ENCODE peak calls at places on chromosomes 6 and 20, in six cellular contexts. One of them, this sample, is unnamed.

GRCh38 chr6:163793584-163793983 is 379.1 kb downstream of the QKI start:
- DNase-seq in adrenal gland: no peak
- DNase-seq in IMR-90: peak; percentile 85
- DNase-seq in sigmoid colon: no peak
- DNase-seq in prostate gland: no peak
- DNase-seq in heart left ventricle: no peak
- DNase-seq in this sample: no peak

GRCh38 chr6:136922680-136922996 is 537 bp downstream of the SLC35D3 start:
- DNase-seq in heart left ventricle: peak; percentile 55
- DNase-seq in IMR-90: no peak
- DNase-seq in prostate gland: no peak
- DNase-seq in sigmoid colon: no peak
- DNase-seq in adrenal gland: no peak
- DNase-seq in this sample: no peak

GRCh38 chr20:46030290-46031013 is 1.4 kb downstream of the SLC12A5 start:
- DNase-seq in IMR-90: no peak
- DNase-seq in sigmoid colon: no peak
- DNase-seq in heart left ventricle: peak; percentile 47
- DNase-seq in prostate gland: no peak
- DNase-seq in adrenal gland: no peak
- DNase-seq in this sample: no peak

GRCh38 chr20:50671626-50672025 is 19.7 kb downstream of the RIPOR3 start:
- DNase-seq in heart left ventricle: no peak
- DNase-seq in prostate gland: no peak
- DNase-seq in adrenal gland: no peak
- DNase-seq in sigmoid colon: no peak
- DNase-seq in IMR-90: no peak
- DNase-seq in this sample: no peak

GRCh38 chr20:16476032-16476431 is 97.2 kb downstream of the KIF16B start:
- DNase-seq in IMR-90: peak; percentile 62
- DNase-seq in heart left ventricle: no peak
- DNase-seq in sigmoid colon: no peak
- DNase-seq in prostate gland: peak; percentile 8
- DNase-seq in adrenal gland: no peak
- DNase-seq in this sample: no peak

GRCh38 chr6:128327890-128328289 is 192.5 kb downstream of the PTPRK start:
- DNase-seq in adrenal gland: no peak
- DNase-seq in prostate gland: no peak
- DNase-seq in heart left ventricle: no peak
- DNase-seq in sigmoid colon: no peak
- DNase-seq in IMR-90: peak; percentile 16
- DNase-seq in this sample: peak; percentile 25

GRCh38 chr6:17091122-17091521 is 10.7 kb upstream of the STMND1 start:
- DNase-seq in sigmoid colon: no peak
- DNase-seq in IMR-90: peak; percentile 32
- DNase-seq in adrenal gland: no peak
- DNase-seq in heart left ventricle: no peak
- DNase-seq in prostate gland: no peak
- DNase-seq in this sample: no peak

GRCh38 chr6:129635396-129636164 is 74.4 kb downstream of the ARHGAP18 start:
- DNase-seq in heart left ventricle: no peak
- DNase-seq in adrenal gland: no peak
- DNase-seq in sigmoid colon: no peak
- DNase-seq in IMR-90: peak; percentile 81
- DNase-seq in prostate gland: no peak
- DNase-seq in this sample: no peak

GRCh38 chr20:10511507-10512231 is 76.6 kb downstream of the SLX4IP start:
- DNase-seq in heart left ventricle: peak; percentile 79
- DNase-seq in adrenal gland: peak; percentile 92
- DNase-seq in prostate gland: peak; percentile 77
- DNase-seq in IMR-90: peak; percentile 99
- DNase-seq in sigmoid colon: peak; percentile 96
- DNase-seq in this sample: peak; percentile 89

DNA sequence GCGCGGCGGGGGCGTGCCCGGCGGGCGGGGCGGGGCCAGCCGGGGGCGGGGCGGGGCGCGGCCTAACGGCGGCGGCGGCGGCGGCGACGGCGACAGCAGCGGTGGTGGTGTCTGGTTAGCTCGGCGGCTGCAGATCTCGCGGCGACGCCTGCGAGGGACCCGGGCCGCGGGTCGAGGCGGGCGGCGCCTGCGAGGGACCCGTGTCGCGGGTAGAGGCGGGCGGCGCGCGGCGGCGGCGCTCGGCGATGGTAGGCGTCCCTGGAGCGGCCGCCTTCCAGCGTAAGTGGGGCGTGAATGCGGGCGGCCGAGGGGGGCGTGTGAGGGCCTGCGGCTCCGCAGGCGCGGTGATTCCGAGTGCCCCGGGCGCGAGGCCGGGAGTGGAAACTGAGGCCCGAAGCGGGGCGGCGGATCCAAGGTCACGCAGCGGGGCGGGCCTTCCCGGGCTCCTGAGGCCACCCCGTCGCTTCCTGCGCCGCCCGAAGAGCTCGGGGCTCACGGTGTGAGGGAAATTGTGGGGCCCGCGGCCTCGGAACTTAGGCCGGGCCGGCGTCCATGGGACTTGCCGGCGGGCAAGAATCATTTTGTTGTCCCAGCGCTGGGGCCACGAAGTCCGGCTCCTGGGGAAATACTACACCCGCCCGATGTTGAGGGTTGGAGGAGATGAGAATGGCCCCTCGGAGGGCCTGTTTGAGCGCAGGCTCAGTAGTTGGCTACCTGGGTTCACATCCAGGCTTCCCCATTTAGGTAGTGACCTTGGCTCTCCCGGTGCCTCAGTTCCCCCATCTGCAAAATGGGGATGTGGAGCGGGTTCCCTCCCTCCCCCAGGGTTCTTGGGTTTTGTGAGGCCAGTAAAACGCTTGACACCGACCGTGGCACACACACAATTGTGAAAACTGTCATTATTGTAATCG is at the start of gene CBFA2T2:
- DNase-seq in IMR-90: peak; percentile 55
- DNase-seq in sigmoid colon: peak; percentile 84
- DNase-seq in adrenal gland: peak; percentile 66
- DNase-seq in heart left ventricle: peak; percentile 86
- DNase-seq in prostate gland: no peak
- DNase-seq in this sample: peak; percentile 67
- H3K4me3 ChIP-seq in IMR-90: peak within 1 kb of the TSS; percentile 76
- H3K4me3 ChIP-seq in sigmoid colon: peak within 1 kb of the TSS; percentile 60
- H3K4me3 ChIP-seq in adrenal gland: peak within 1 kb of the TSS; percentile 78
- H3K4me3 ChIP-seq in heart left ventricle: peak within 1 kb of the TSS; percentile 96
- H3K4me3 ChIP-seq in prostate gland: peak within 1 kb of the TSS; percentile 98
- H3K4me3 ChIP-seq in this sample: peak within 1 kb of the TSS; percentile 85

GRCh38 chr6:144882425-144882824 is 597.3 kb downstream of the UTRN start:
- DNase-seq in adrenal gland: no peak
- DNase-seq in sigmoid colon: no peak
- DNase-seq in heart left ventricle: no peak
- DNase-seq in IMR-90: no peak
- DNase-seq in prostate gland: no peak
- DNase-seq in this sample: no peak
- TF ChIP-seq POLR2A in adrenal gland: no peak
- TF ChIP-seq POLR2A in sigmoid colon: no peak
- TF ChIP-seq POLR2A in heart left ventricle: no peak
- TF ChIP-seq POLR2A in IMR-90: no peak
- TF ChIP-seq POLR2A in prostate gland: no peak
- TF ChIP-seq POLR2A in this sample: no peak

GRCh38 chr20:859661-860294 is 26.3 kb downstream of the FAM110A start:
- DNase-seq in sigmoid colon: no peak
- DNase-seq in adrenal gland: no peak
- DNase-seq in IMR-90: peak; percentile 12
- DNase-seq in heart left ventricle: no peak
- DNase-seq in prostate gland: no peak
- DNase-seq in this sample: no peak
- TF ChIP-seq CTCF in sigmoid colon: no peak
- TF ChIP-seq CTCF in adrenal gland: no peak
- TF ChIP-seq CTCF in IMR-90: peak; percentile 8
- TF ChIP-seq CTCF in heart left ventricle: no peak
- TF ChIP-seq CTCF in prostate gland: no peak
- TF ChIP-seq CTCF in this sample: no peak

DNA sequence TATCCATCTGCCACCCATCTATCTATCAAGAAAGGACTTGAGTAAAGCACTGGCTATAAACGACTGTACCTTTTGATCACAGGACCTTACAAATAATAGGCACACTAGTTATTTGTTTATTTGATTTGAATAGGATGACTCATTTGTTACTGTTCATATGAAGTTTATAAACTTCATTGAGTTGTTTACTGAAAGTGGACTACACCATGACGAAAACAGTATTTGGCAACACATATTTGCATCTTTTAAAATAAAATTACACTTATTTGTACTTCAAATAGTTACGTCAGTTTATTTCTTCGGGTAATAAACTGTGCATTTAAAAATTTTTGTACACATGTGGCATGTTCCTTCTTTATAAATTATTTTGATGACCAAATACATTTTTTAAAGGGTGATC is 133.0 kb downstream of the OGFRL1 start:
- DNase-seq in heart left ventricle: no peak
- DNase-seq in prostate gland: no peak
- DNase-seq in IMR-90: no peak
- DNase-seq in sigmoid colon: no peak
- DNase-seq in adrenal gland: no peak
- DNase-seq in this sample: no peak
- H3K4me3 ChIP-seq in heart left ventricle: peak overlapping the region; percentile 92
- H3K4me3 ChIP-seq in prostate gland: no peak overlapping the region
- H3K4me3 ChIP-seq in IMR-90: no peak overlapping the region
- H3K4me3 ChIP-seq in sigmoid colon: no peak overlapping the region
- H3K4me3 ChIP-seq in adrenal gland: no peak overlapping the region
- H3K4me3 ChIP-seq in this sample: peak overlapping the region; percentile 72

DNA sequence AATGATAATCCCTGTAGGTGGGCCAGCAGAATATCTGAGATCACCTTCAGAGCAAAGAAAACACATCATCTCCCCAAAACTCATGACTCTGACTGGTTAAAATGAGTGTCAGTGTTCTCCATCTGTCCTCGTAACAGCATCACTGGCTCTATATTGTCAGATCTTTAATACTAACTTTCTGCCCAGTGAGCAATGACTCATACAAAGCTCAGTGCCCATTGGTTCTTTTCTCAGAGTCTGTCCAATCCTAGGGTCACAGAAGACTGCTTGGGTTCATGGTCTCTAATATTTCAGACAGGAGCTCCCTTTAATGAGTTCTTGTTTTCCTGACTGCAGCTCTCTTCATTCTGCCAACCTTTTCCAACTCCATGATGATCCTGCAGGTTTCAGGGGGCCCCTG is 36.4 kb downstream of the HLA-DPB1 start:
- DNase-seq in adrenal gland: no peak
- DNase-seq in heart left ventricle: no peak
- DNase-seq in sigmoid colon: no peak
- DNase-seq in prostate gland: no peak
- DNase-seq in IMR-90: peak; percentile 55
- DNase-seq in this sample: peak; percentile 43
- TF ChIP-seq POLR2A in adrenal gland: no peak
- TF ChIP-seq POLR2A in heart left ventricle: no peak
- TF ChIP-seq POLR2A in sigmoid colon: no peak
- TF ChIP-seq POLR2A in prostate gland: no peak
- TF ChIP-seq POLR2A in IMR-90: no peak
- TF ChIP-seq POLR2A in this sample: no peak

DNA sequence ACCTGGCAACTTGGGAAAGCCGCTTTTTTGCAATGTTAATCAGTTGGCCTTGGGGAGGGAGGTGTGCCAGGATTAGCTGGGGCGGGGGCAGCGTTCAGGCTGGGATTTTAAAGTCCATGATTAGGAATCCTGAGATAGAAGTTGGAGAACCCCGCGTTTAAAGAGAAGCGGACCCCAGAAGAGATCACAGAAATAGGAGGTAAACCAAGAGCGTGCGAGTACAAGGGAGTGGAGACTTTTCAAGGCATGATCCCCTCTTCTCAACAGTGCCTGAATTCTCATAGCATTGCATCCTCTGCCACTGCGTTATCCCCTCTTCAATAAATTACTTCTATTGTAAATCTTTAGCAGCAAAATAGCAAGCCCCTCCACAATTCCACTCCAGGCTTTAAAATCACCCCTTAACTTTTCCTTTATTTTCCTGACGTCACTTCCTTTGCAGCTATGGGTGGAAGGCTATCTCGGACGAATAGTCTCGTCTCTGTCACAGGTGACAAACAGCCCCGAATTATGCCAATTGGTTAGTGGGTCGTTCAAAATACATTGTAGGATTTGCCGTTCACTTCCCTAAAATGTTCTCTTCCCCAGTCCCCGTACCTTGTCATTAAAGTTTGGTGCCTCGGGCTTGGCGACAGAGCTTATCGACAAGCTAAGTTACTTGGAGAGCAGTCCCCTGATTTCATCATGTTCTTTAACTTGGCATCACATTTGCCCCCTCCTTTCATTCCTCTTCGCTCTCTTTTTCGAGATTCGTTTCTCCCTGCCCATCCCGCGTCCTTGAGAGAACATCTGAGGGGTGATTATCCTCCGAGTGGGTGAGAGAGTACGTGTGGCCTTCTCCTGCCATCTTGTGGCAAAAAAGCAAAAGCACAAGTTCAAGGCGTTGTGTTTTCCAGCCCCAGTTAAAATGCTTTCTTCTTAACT is 17.1 kb downstream of the OR2B2 start:
- DNase-seq in sigmoid colon: peak; percentile 84
- DNase-seq in adrenal gland: peak; percentile 72
- DNase-seq in prostate gland: peak; percentile 65
- DNase-seq in IMR-90: peak; percentile 88
- DNase-seq in heart left ventricle: no peak
- DNase-seq in this sample: peak; percentile 76
- TF ChIP-seq CTCF in sigmoid colon: peak; percentile 84
- TF ChIP-seq CTCF in adrenal gland: peak; percentile 98
- TF ChIP-seq CTCF in prostate gland: peak; percentile 83
- TF ChIP-seq CTCF in IMR-90: peak; percentile 95
- TF ChIP-seq CTCF in heart left ventricle: peak; percentile 65
- TF ChIP-seq CTCF in this sample: peak; percentile 75

DNA sequence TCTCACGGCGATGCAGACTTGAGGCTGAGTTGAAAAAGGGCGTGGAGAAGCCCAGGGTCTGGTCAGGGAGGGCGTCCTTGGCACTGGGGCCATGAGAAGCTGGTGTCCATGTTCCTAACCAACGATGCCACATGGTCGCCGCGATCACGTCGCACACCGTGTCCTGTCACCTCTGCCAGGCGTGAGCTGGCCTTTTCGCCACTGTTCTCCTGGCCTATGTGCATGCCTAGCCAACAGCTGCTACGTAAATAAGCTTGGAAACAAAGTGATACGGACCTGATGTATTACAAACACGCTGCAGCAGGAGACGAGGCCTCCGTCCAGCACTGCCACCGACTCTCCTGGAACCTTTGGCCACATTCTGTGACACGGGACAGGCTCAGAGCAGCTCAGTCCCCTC is 22.0 kb upstream of the KIF25 start:
- DNase-seq in IMR-90: no peak
- DNase-seq in adrenal gland: no peak
- DNase-seq in heart left ventricle: no peak
- DNase-seq in sigmoid colon: no peak
- DNase-seq in prostate gland: no peak
- DNase-seq in this sample: no peak
- H3K4me3 ChIP-seq in IMR-90: no peak overlapping the region
- H3K4me3 ChIP-seq in adrenal gland: no peak overlapping the region
- H3K4me3 ChIP-seq in heart left ventricle: no peak overlapping the region
- H3K4me3 ChIP-seq in sigmoid colon: no peak overlapping the region
- H3K4me3 ChIP-seq in prostate gland: no peak overlapping the region
- H3K4me3 ChIP-seq in this sample: no peak overlapping the region